ENCODE peak calls at places on chromosomes 7 and 10, in six cellular contexts. F is naive thymus-derived CD8-positive, alpha-beta T cell; R is CD4-positive, CD25-positive, alpha-beta regulatory T cell; J is mesenchymal stem cell; C is astrocyte of the hippocampus; O is KBM-7. I is an unnamed sample.
A peak's percentile ranks its signal among the peaks of the same experiment; 100 is the strongest.

GRCh38 chr7:7265057-7265456 is 82.7 kb downstream of the C1GALT1 start:
- DNase-seq in F (no peak), R (no peak), J (peak; percentile 38), C (peak; percentile 50), O (no peak), I (no peak)

GRCh38 chr10:132065491-132066105 is at the start of gene JAKMIP3:
- DNase-seq in F (no peak), R (no peak), J (peak; percentile 96), C (peak; percentile 90), O (no peak), I (no peak)

GRCh38 chr10:48506147-48506917 is 98.5 kb downstream of the ARHGAP22 start:
- DNase-seq in F (no peak), R (no peak), J (peak; percentile 53), C (peak; percentile 20), O (peak; percentile 76), I (peak; percentile 78)

GRCh38 chr7:46178685-46179084 is 257.6 kb upstream of the IGFBP3 start:
- DNase-seq in F (no peak), R (no peak), J (no peak), C (peak; percentile 71), O (no peak), I (no peak)

GRCh38 chr10:19705273-19705672 is 111.0 kb upstream of the PLXDC2 start:
- DNase-seq in F (no peak), R (no peak), J (no peak), C (no peak), O (no peak), I (no peak)

GRCh38 chr10:62437696-62438095 is 63.5 kb downstream of the ZNF365 start:
- DNase-seq in F (peak; percentile 70), R (peak; percentile 69), J (peak; percentile 75), C (peak; percentile 82), O (peak; percentile 73), I (peak; percentile 79)

GRCh38 chr7:698515-699259 is 27.8 kb upstream of the DNAAF5 start:
- DNase-seq in F (no peak), R (no peak), J (no peak), C (no peak), O (no peak), I (no peak)

GRCh38 chr7:108425876-108426275 is 30.4 kb downstream of the NRCAM start:
- DNase-seq in F (no peak), R (no peak), J (no peak), C (no peak), O (no peak), I (no peak)

GRCh38 chr7:142384508-142384922 is 126.7 kb upstream of the PRSS58 start:
- DNase-seq in F (no peak), R (no peak), J (peak; percentile 71), C (peak; percentile 16), O (peak; percentile 95), I (peak; percentile 98)

GRCh38 chr10:30829921-30830671 is 200.5 kb upstream of the LYZL2 start:
- DNase-seq in F (no peak), R (no peak), J (peak; percentile 46), C (no peak), O (no peak), I (no peak)

GRCh38 chr7:132666076-132666775 is 90.0 kb upstream of the PLXNA4 start:
- DNase-seq in F (no peak), R (peak; percentile 24), J (peak; percentile 39), C (peak; percentile 38), O (no peak), I (no peak)

GRCh38 chr7:103947026-103947655 is 42.3 kb downstream of the RELN start:
- DNase-seq in F (no peak), R (no peak), J (no peak), C (no peak), O (no peak), I (no peak)

GRCh38 chr7:1059200-1060091 is 15.1 kb downstream of the GPR146 start:
- DNase-seq in F (no peak), R (no peak), J (no peak), C (peak; percentile 69), O (no peak), I (no peak)

GRCh38 chr7:155232911-155233702 is 64.6 kb upstream of the INSIG1 start:
- DNase-seq in F (no peak), R (no peak), J (peak; percentile 56), C (no peak), O (no peak), I (no peak)

GRCh38 chr7:3294432-3295100 is 6.5 kb upstream of the SDK1 start:
- DNase-seq in F (no peak), R (no peak), J (no peak), C (no peak), O (no peak), I (no peak)

GRCh38 chr10:59381687-59382086 is 19.3 kb upstream of the FAM13C start:
- DNase-seq in F (no peak), R (no peak), J (no peak), C (no peak), O (no peak), I (no peak)

GRCh38 chr10:31041011-31041410 is 9.3 kb upstream of the ZNF438 start:
- DNase-seq in F (no peak), R (no peak), J (peak; percentile 49), C (peak; percentile 23), O (no peak), I (no peak)

GRCh38 chr10:48523820-48524758 is 80.8 kb downstream of the ARHGAP22 start:
- DNase-seq in F (no peak), R (no peak), J (peak; percentile 11), C (peak; percentile 64), O (peak; percentile 76), I (peak; percentile 73)

GRCh38 chr7:100093054-100093453 is 4.3 kb downstream of the COPS6 start:
- DNase-seq in F (no peak), R (no peak), J (no peak), C (no peak), O (no peak), I (no peak)

GRCh38 chr7:99210265-99210970 is 2.5 kb upstream of the KPNA7 start:
- DNase-seq in F (no peak), R (no peak), J (no peak), C (no peak), O (peak; percentile 32), I (no peak)

GRCh38 chr7:140521426-140521825 is 42.1 kb upstream of the MKRN1 start:
- DNase-seq in F (no peak), R (no peak), J (no peak), C (peak; percentile 54), O (no peak), I (no peak)

GRCh38 chr10:118871244-118871865 is 116.6 kb upstream of the CACUL1 start:
- DNase-seq in F (no peak), R (no peak), J (no peak), C (no peak), O (no peak), I (no peak)

GRCh38 chr10:21894648-21895342 is 108.7 kb downstream of the DNAJC1 start:
- DNase-seq in F (no peak), R (no peak), J (no peak), C (no peak), O (no peak), I (no peak)

GRCh38 chr10:59176241-59177030 is at the start of gene PHYHIPL:
- DNase-seq in F (no peak), R (no peak), J (no peak), C (peak; percentile 54), O (no peak), I (no peak)

I was measured in Kasumi-1.